ENCODE peak calls at places on chromosomes 13 and 19, in ten cellular contexts. One of them, this sample, is unnamed.

GRCh38 chr19:54029930-54030490 is 33.7 kb downstream of the VSTM1 start:
- DNase-seq in psoas muscle: peak
- DNase-seq in activated CD4-positive, alpha-beta T cell treated with anti-CD3 and anti-CD28 coated beads, Interleukin-2, amount 50 U/mL, for 1 hour: peak
- DNase-seq in amygdala: no peak
- DNase-seq in foreskin fibroblast: peak
- DNase-seq in HFFc6: peak
- DNase-seq in hypothalamus: peak
- DNase-seq in EL: peak
- DNase-seq in NCI-H510A: no peak
- DNase-seq in endothelial cell: peak
- DNase-seq in this sample: no peak

GRCh38 chr19:46646402-46646801 is 10.4 kb upstream of the GNG8 start:
- DNase-seq in amygdala: no peak
- DNase-seq in EL: no peak
- DNase-seq in foreskin fibroblast: no peak
- DNase-seq in psoas muscle: no peak
- DNase-seq in activated CD4-positive, alpha-beta T cell treated with anti-CD3 and anti-CD28 coated beads, Interleukin-2, amount 50 U/mL, for 1 hour: no peak
- DNase-seq in hypothalamus: no peak
- DNase-seq in endothelial cell: no peak
- DNase-seq in HFFc6: no peak
- DNase-seq in NCI-H510A: no peak
- DNase-seq in this sample: no peak

GRCh38 chr13:95403349-95404140 is 102.3 kb upstream of the ABCC4 start:
- DNase-seq in endothelial cell: peak
- DNase-seq in psoas muscle: no peak
- DNase-seq in foreskin fibroblast: peak
- DNase-seq in HFFc6: no peak
- DNase-seq in amygdala: no peak
- DNase-seq in NCI-H510A: peak
- DNase-seq in activated CD4-positive, alpha-beta T cell treated with anti-CD3 and anti-CD28 coated beads, Interleukin-2, amount 50 U/mL, for 1 hour: peak
- DNase-seq in hypothalamus: no peak
- DNase-seq in EL: peak
- DNase-seq in this sample: no peak

GRCh38 chr13:74047925-74048324 is 86.3 kb downstream of the KLF12 start:
- DNase-seq in foreskin fibroblast: no peak
- DNase-seq in psoas muscle: no peak
- DNase-seq in HFFc6: no peak
- DNase-seq in hypothalamus: no peak
- DNase-seq in NCI-H510A: no peak
- DNase-seq in activated CD4-positive, alpha-beta T cell treated with anti-CD3 and anti-CD28 coated beads, Interleukin-2, amount 50 U/mL, for 1 hour: no peak
- DNase-seq in amygdala: no peak
- DNase-seq in endothelial cell: no peak
- DNase-seq in EL: peak
- DNase-seq in this sample: no peak

GRCh38 chr19:14003279-14004051 is 2.7 kb downstream of the RFX1 start:
- DNase-seq in amygdala: no peak
- DNase-seq in hypothalamus: no peak
- DNase-seq in psoas muscle: peak
- DNase-seq in HFFc6: no peak
- DNase-seq in endothelial cell: no peak
- DNase-seq in NCI-H510A: no peak
- DNase-seq in activated CD4-positive, alpha-beta T cell treated with anti-CD3 and anti-CD28 coated beads, Interleukin-2, amount 50 U/mL, for 1 hour: no peak
- DNase-seq in EL: no peak
- DNase-seq in foreskin fibroblast: peak
- DNase-seq in this sample: no peak

GRCh38 chr19:40101813-40102212 is 11.1 kb upstream of the ZNF780A start:
- DNase-seq in activated CD4-positive, alpha-beta T cell treated with anti-CD3 and anti-CD28 coated beads, Interleukin-2, amount 50 U/mL, for 1 hour: no peak
- DNase-seq in EL: no peak
- DNase-seq in endothelial cell: no peak
- DNase-seq in amygdala: no peak
- DNase-seq in psoas muscle: no peak
- DNase-seq in HFFc6: no peak
- DNase-seq in NCI-H510A: no peak
- DNase-seq in foreskin fibroblast: no peak
- DNase-seq in hypothalamus: no peak
- DNase-seq in this sample: no peak

GRCh38 chr19:44748426-44749254 is at the start of gene BCL3:
- DNase-seq in amygdala: no peak
- DNase-seq in HFFc6: no peak
- DNase-seq in EL: no peak
- DNase-seq in hypothalamus: peak
- DNase-seq in endothelial cell: no peak
- DNase-seq in foreskin fibroblast: peak
- DNase-seq in psoas muscle: peak
- DNase-seq in NCI-H510A: no peak
- DNase-seq in activated CD4-positive, alpha-beta T cell treated with anti-CD3 and anti-CD28 coated beads, Interleukin-2, amount 50 U/mL, for 1 hour: peak
- DNase-seq in this sample: no peak

GRCh38 chr13:52155177-52155576 is 4.2 kb downstream of the NEK3 start:
- DNase-seq in HFFc6: no peak
- DNase-seq in foreskin fibroblast: no peak
- DNase-seq in activated CD4-positive, alpha-beta T cell treated with anti-CD3 and anti-CD28 coated beads, Interleukin-2, amount 50 U/mL, for 1 hour: no peak
- DNase-seq in EL: no peak
- DNase-seq in NCI-H510A: no peak
- DNase-seq in amygdala: no peak
- DNase-seq in endothelial cell: no peak
- DNase-seq in hypothalamus: no peak
- DNase-seq in psoas muscle: no peak
- DNase-seq in this sample: no peak

GRCh38 chr19:2062770-2063169 is 11.7 kb upstream of the MKNK2 start:
- DNase-seq in EL: no peak
- DNase-seq in amygdala: no peak
- DNase-seq in endothelial cell: no peak
- DNase-seq in NCI-H510A: no peak
- DNase-seq in hypothalamus: no peak
- DNase-seq in psoas muscle: no peak
- DNase-seq in activated CD4-positive, alpha-beta T cell treated with anti-CD3 and anti-CD28 coated beads, Interleukin-2, amount 50 U/mL, for 1 hour: no peak
- DNase-seq in foreskin fibroblast: no peak
- DNase-seq in HFFc6: no peak
- DNase-seq in this sample: no peak

GRCh38 chr19:3039125-3039524 is 10.0 kb upstream of the TLE2 start:
- DNase-seq in hypothalamus: no peak
- DNase-seq in amygdala: no peak
- DNase-seq in foreskin fibroblast: no peak
- DNase-seq in endothelial cell: no peak
- DNase-seq in NCI-H510A: no peak
- DNase-seq in activated CD4-positive, alpha-beta T cell treated with anti-CD3 and anti-CD28 coated beads, Interleukin-2, amount 50 U/mL, for 1 hour: no peak
- DNase-seq in psoas muscle: no peak
- DNase-seq in EL: no peak
- DNase-seq in HFFc6: no peak
- DNase-seq in this sample: no peak

GRCh38 chr19:44645407-44646048 is 1.8 kb downstream of the PVR start:
- DNase-seq in activated CD4-positive, alpha-beta T cell treated with anti-CD3 and anti-CD28 coated beads, Interleukin-2, amount 50 U/mL, for 1 hour: no peak
- DNase-seq in hypothalamus: no peak
- DNase-seq in NCI-H510A: no peak
- DNase-seq in psoas muscle: no peak
- DNase-seq in HFFc6: no peak
- DNase-seq in endothelial cell: no peak
- DNase-seq in EL: no peak
- DNase-seq in amygdala: no peak
- DNase-seq in foreskin fibroblast: no peak
- DNase-seq in this sample: no peak

GRCh38 chr19:51158474-51159129 is 16.5 kb downstream of the SIGLEC7 start:
- DNase-seq in NCI-H510A: no peak
- DNase-seq in endothelial cell: peak
- DNase-seq in HFFc6: no peak
- DNase-seq in foreskin fibroblast: peak
- DNase-seq in amygdala: no peak
- DNase-seq in hypothalamus: peak
- DNase-seq in activated CD4-positive, alpha-beta T cell treated with anti-CD3 and anti-CD28 coated beads, Interleukin-2, amount 50 U/mL, for 1 hour: peak
- DNase-seq in psoas muscle: peak
- DNase-seq in EL: peak
- DNase-seq in this sample: no peak